ENCODE peak calls at places on chromosomes 6 and 20, in six cellular contexts. One of them, this sample, is unnamed.

GRCh38 chr20:33443512-33444239 is at the start of gene SNTA1:
- DNase-seq in GM12878: no peak
- DNase-seq in HepG2: peak; percentile 92
- DNase-seq in IMR-90: peak; percentile 49
- DNase-seq in A549: peak; percentile 84
- DNase-seq in K562: peak; percentile 98
- DNase-seq in this sample: peak; percentile 98

GRCh38 chr6:10420546-10421507 is 6.0 kb upstream of the TFAP2A start:
- DNase-seq in GM12878: no peak
- DNase-seq in HepG2: no peak
- DNase-seq in IMR-90: no peak
- DNase-seq in A549: no peak
- DNase-seq in K562: no peak
- DNase-seq in this sample: no peak

GRCh38 chr6:169145476-169145875 is 108.2 kb downstream of the THBS2 start:
- DNase-seq in GM12878: no peak
- DNase-seq in HepG2: no peak
- DNase-seq in IMR-90: peak; percentile 76
- DNase-seq in A549: no peak
- DNase-seq in K562: peak; percentile 1
- DNase-seq in this sample: no peak

GRCh38 chr6:106510090-106510970 is 119.0 kb downstream of the RTN4IP1 start:
- DNase-seq in GM12878: no peak
- DNase-seq in HepG2: peak; percentile 40
- DNase-seq in IMR-90: no peak
- DNase-seq in A549: peak; percentile 52
- DNase-seq in K562: no peak
- DNase-seq in this sample: peak; percentile 32

GRCh38 chr20:9480066-9480465 is 34.3 kb upstream of the LAMP5 start:
- DNase-seq in GM12878: no peak
- DNase-seq in HepG2: no peak
- DNase-seq in IMR-90: no peak
- DNase-seq in A549: no peak
- DNase-seq in K562: no peak
- DNase-seq in this sample: no peak

GRCh38 chr6:24907959-24908358 is 27.8 kb downstream of the RIPOR2 start:
- DNase-seq in GM12878: no peak
- DNase-seq in HepG2: no peak
- DNase-seq in IMR-90: no peak
- DNase-seq in A549: no peak
- DNase-seq in K562: no peak
- DNase-seq in this sample: no peak

GRCh38 chr6:39361657-39362486 is 39.4 kb upstream of the KCNK16 start:
- DNase-seq in GM12878: no peak
- DNase-seq in HepG2: peak; percentile 45
- DNase-seq in IMR-90: peak; percentile 58
- DNase-seq in A549: peak; percentile 53
- DNase-seq in K562: peak; percentile 77
- DNase-seq in this sample: peak; percentile 83

GRCh38 chr20:25987073-25987927 is 290.6 kb upstream of the ZNF337 start:
- DNase-seq in GM12878: no peak
- DNase-seq in HepG2: no peak
- DNase-seq in IMR-90: peak; percentile 10
- DNase-seq in A549: peak; percentile 31
- DNase-seq in K562: peak; percentile 17
- DNase-seq in this sample: no peak

GRCh38 chr20:60572991-60573390 is 614.8 kb downstream of the CDH26 start:
- DNase-seq in GM12878: no peak
- DNase-seq in HepG2: no peak
- DNase-seq in IMR-90: no peak
- DNase-seq in A549: no peak
- DNase-seq in K562: no peak
- DNase-seq in this sample: no peak

GRCh38 chr6:33455051-33455450 is 675 bp downstream of the ZBTB9 start:
- DNase-seq in GM12878: no peak
- DNase-seq in HepG2: no peak
- DNase-seq in IMR-90: no peak
- DNase-seq in A549: no peak
- DNase-seq in K562: no peak
- DNase-seq in this sample: no peak

GRCh38 chr6:131290955-131291354 is 155.7 kb downstream of the AKAP7 start:
- DNase-seq in GM12878: no peak
- DNase-seq in HepG2: no peak
- DNase-seq in IMR-90: no peak
- DNase-seq in A549: no peak
- DNase-seq in K562: no peak
- DNase-seq in this sample: no peak

GRCh38 chr6:12648171-12648570 is 68.4 kb upstream of the PHACTR1 start:
- DNase-seq in GM12878: no peak
- DNase-seq in HepG2: no peak
- DNase-seq in IMR-90: no peak
- DNase-seq in A549: no peak
- DNase-seq in K562: no peak
- DNase-seq in this sample: no peak

GRCh38 chr6:169289671-169290408 is 36.2 kb upstream of the THBS2 start:
- DNase-seq in GM12878: no peak
- DNase-seq in HepG2: no peak
- DNase-seq in IMR-90: peak; percentile 51
- DNase-seq in A549: no peak
- DNase-seq in K562: no peak
- DNase-seq in this sample: no peak

GRCh38 chr6:168372871-168373270 is 53.3 kb upstream of the DACT2 start:
- DNase-seq in GM12878: no peak
- DNase-seq in HepG2: no peak
- DNase-seq in IMR-90: no peak
- DNase-seq in A549: no peak
- DNase-seq in K562: no peak
- DNase-seq in this sample: no peak

GRCh38 chr6:66985816-66986215 is 1278.8 kb upstream of the EYS start:
- DNase-seq in GM12878: no peak
- DNase-seq in HepG2: no peak
- DNase-seq in IMR-90: no peak
- DNase-seq in A549: no peak
- DNase-seq in K562: no peak
- DNase-seq in this sample: no peak

GRCh38 chr6:45959534-45960195 is 56.0 kb downstream of the CLIC5 start:
- DNase-seq in GM12878: no peak
- DNase-seq in HepG2: no peak
- DNase-seq in IMR-90: no peak
- DNase-seq in A549: no peak
- DNase-seq in K562: no peak
- DNase-seq in this sample: no peak

GRCh38 chr6:148747145-148747492 is 289 bp downstream of the UST start:
- DNase-seq in GM12878: no peak
- DNase-seq in HepG2: no peak
- DNase-seq in IMR-90: peak; percentile 42
- DNase-seq in A549: peak; percentile 14
- DNase-seq in K562: no peak
- DNase-seq in this sample: peak; percentile 35

GRCh38 chr6:15608406-15608805 is 54.4 kb downstream of the DTNBP1 start:
- DNase-seq in GM12878: no peak
- DNase-seq in HepG2: no peak
- DNase-seq in IMR-90: peak; percentile 89
- DNase-seq in A549: peak; percentile 68
- DNase-seq in K562: no peak
- DNase-seq in this sample: no peak

GRCh38 chr6:6994796-6995195 is 113.0 kb upstream of the RREB1 start:
- DNase-seq in GM12878: no peak
- DNase-seq in HepG2: no peak
- DNase-seq in IMR-90: no peak
- DNase-seq in A549: no peak
- DNase-seq in K562: no peak
- DNase-seq in this sample: no peak

GRCh38 chr6:15021074-15021473 is 224.8 kb upstream of the JARID2 start:
- DNase-seq in GM12878: no peak
- DNase-seq in HepG2: no peak
- DNase-seq in IMR-90: no peak
- DNase-seq in A549: no peak
- DNase-seq in K562: no peak
- DNase-seq in this sample: no peak

GRCh38 chr6:169008641-169009040 is 245.0 kb downstream of the THBS2 start:
- DNase-seq in GM12878: no peak
- DNase-seq in HepG2: no peak
- DNase-seq in IMR-90: no peak
- DNase-seq in A549: no peak
- DNase-seq in K562: no peak
- DNase-seq in this sample: no peak

GRCh38 chr20:20405619-20406018 is 37.7 kb downstream of the INSM1 start:
- DNase-seq in GM12878: no peak
- DNase-seq in HepG2: no peak
- DNase-seq in IMR-90: no peak
- DNase-seq in A549: no peak
- DNase-seq in K562: no peak
- DNase-seq in this sample: no peak

GRCh38 chr6:136318676-136319075 is 29.0 kb upstream of the BCLAF1 start:
- DNase-seq in GM12878: no peak
- DNase-seq in HepG2: no peak
- DNase-seq in IMR-90: no peak
- DNase-seq in A549: no peak
- DNase-seq in K562: no peak
- DNase-seq in this sample: no peak

GRCh38 chr6:72950114-72950860 is 275.0 kb downstream of the KHDC1L start:
- DNase-seq in GM12878: no peak
- DNase-seq in HepG2: peak; percentile 31
- DNase-seq in IMR-90: peak; percentile 89
- DNase-seq in A549: peak; percentile 31
- DNase-seq in K562: no peak
- DNase-seq in this sample: no peak

GRCh38 chr6:71126506-71126905 is 162.1 kb upstream of the OGFRL1 start:
- DNase-seq in GM12878: no peak
- DNase-seq in HepG2: no peak
- DNase-seq in IMR-90: no peak
- DNase-seq in A549: no peak
- DNase-seq in K562: no peak
- DNase-seq in this sample: no peak

GRCh38 chr20:59063358-59064213 is 21.0 kb upstream of the PRELID3B start:
- DNase-seq in GM12878: no peak
- DNase-seq in HepG2: no peak
- DNase-seq in IMR-90: peak; percentile 95
- DNase-seq in A549: peak; percentile 39
- DNase-seq in K562: no peak
- DNase-seq in this sample: peak; percentile 39
- TF ChIP-seq BHLHE40 in GM12878: no peak
- TF ChIP-seq BHLHE40 in HepG2: no peak
- TF ChIP-seq BHLHE40 in IMR-90: peak; percentile 70
- TF ChIP-seq BHLHE40 in A549: no peak
- TF ChIP-seq BHLHE40 in K562: no peak
- TF ChIP-seq BHLHE40 in this sample: no peak

GRCh38 chr6:75430631-75431345 is 62.8 kb downstream of the FILIP1 start:
- DNase-seq in GM12878: no peak
- DNase-seq in HepG2: no peak
- DNase-seq in IMR-90: no peak
- DNase-seq in A549: no peak
- DNase-seq in K562: no peak
- DNase-seq in this sample: no peak

GRCh38 chr6:75429304-75429703 is 64.3 kb downstream of the FILIP1 start:
- DNase-seq in GM12878: no peak
- DNase-seq in HepG2: no peak
- DNase-seq in IMR-90: no peak
- DNase-seq in A549: no peak
- DNase-seq in K562: no peak
- DNase-seq in this sample: no peak

GRCh38 chr6:75428204-75428603 is 65.4 kb downstream of the FILIP1 start:
- DNase-seq in GM12878: no peak
- DNase-seq in HepG2: no peak
- DNase-seq in IMR-90: no peak
- DNase-seq in A549: no peak
- DNase-seq in K562: no peak
- DNase-seq in this sample: no peak

GRCh38 chr6:75427342-75427741 is 66.3 kb downstream of the FILIP1 start:
- DNase-seq in GM12878: no peak
- DNase-seq in HepG2: no peak
- DNase-seq in IMR-90: no peak
- DNase-seq in A549: no peak
- DNase-seq in K562: no peak
- DNase-seq in this sample: no peak

DNA sequence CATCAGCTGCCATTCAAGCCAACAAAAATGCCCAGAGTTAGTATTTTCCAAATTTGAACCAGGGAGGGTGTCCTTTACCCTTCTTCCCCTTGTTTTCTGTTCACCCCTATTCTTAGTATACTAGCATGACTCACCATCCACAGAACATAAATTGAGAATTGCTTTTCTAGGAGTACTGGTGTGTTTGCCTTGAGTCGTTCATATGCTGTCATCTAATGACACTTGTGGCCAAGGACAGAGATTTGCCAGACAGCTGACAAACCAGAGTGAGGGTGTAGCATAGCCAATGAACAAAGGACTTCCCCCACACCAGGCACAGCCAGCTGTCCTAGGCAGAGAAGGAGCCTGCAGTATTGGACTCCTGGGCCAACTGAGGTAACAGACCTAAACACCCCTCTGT is 62.2 kb downstream of the FILIP1 start:
- DNase-seq in GM12878: no peak
- DNase-seq in HepG2: no peak
- DNase-seq in IMR-90: peak; percentile 40
- DNase-seq in A549: no peak
- DNase-seq in K562: no peak
- DNase-seq in this sample: no peak
- TF ChIP-seq BHLHE40 in GM12878: no peak
- TF ChIP-seq BHLHE40 in HepG2: no peak
- TF ChIP-seq BHLHE40 in IMR-90: no peak
- TF ChIP-seq BHLHE40 in A549: no peak
- TF ChIP-seq BHLHE40 in K562: no peak
- TF ChIP-seq BHLHE40 in this sample: no peak

GRCh38 chr6:18047406-18047805 is 60.0 kb upstream of the KIF13A start:
- DNase-seq in GM12878: no peak
- DNase-seq in HepG2: no peak
- DNase-seq in IMR-90: peak; percentile 84
- DNase-seq in A549: no peak
- DNase-seq in K562: no peak
- DNase-seq in this sample: no peak
- TF ChIP-seq BHLHE40 in GM12878: no peak
- TF ChIP-seq BHLHE40 in HepG2: no peak
- TF ChIP-seq BHLHE40 in IMR-90: no peak
- TF ChIP-seq BHLHE40 in A549: no peak
- TF ChIP-seq BHLHE40 in K562: no peak
- TF ChIP-seq BHLHE40 in this sample: no peak

GRCh38 chr6:160349837-160350236 is 1.7 kb downstream of the SLC22A3 start:
- DNase-seq in GM12878: no peak
- DNase-seq in HepG2: no peak
- DNase-seq in IMR-90: no peak
- DNase-seq in A549: no peak
- DNase-seq in K562: no peak
- DNase-seq in this sample: no peak

GRCh38 chr6:160344281-160344680 is 3.9 kb upstream of the SLC22A3 start:
- DNase-seq in GM12878: no peak
- DNase-seq in HepG2: no peak
- DNase-seq in IMR-90: no peak
- DNase-seq in A549: no peak
- DNase-seq in K562: no peak
- DNase-seq in this sample: no peak

GRCh38 chr6:160348209-160348551 is at the start of gene SLC22A3:
- DNase-seq in GM12878: no peak
- DNase-seq in HepG2: no peak
- DNase-seq in IMR-90: no peak
- DNase-seq in A549: no peak
- DNase-seq in K562: no peak
- DNase-seq in this sample: no peak

GRCh38 chr6:160347259-160348208 is 644 bp upstream of the SLC22A3 start:
- DNase-seq in GM12878: no peak
- DNase-seq in HepG2: no peak
- DNase-seq in IMR-90: no peak
- DNase-seq in A549: peak; percentile 45
- DNase-seq in K562: no peak
- DNase-seq in this sample: no peak

GRCh38 chr6:160348552-160349441 is 619 bp downstream of the SLC22A3 start:
- DNase-seq in GM12878: no peak
- DNase-seq in HepG2: peak; percentile 87
- DNase-seq in IMR-90: no peak
- DNase-seq in A549: peak; percentile 51
- DNase-seq in K562: no peak
- DNase-seq in this sample: no peak
- TF ChIP-seq BHLHE40 in GM12878: no peak
- TF ChIP-seq BHLHE40 in HepG2: no peak
- TF ChIP-seq BHLHE40 in IMR-90: no peak
- TF ChIP-seq BHLHE40 in A549: no peak
- TF ChIP-seq BHLHE40 in K562: no peak
- TF ChIP-seq BHLHE40 in this sample: no peak

This sample was measured in HEK293T.